ENCODE peak calls at places on chromosomes 13 and 19, in five cellular contexts. One of them, this sample, is unnamed.

GRCh38 chr13:27450921-27451461 is 627 bp upstream of the MTIF3 start:
- DNase-seq in foreskin fibroblast: peak
- DNase-seq in tibial nerve: no peak
- DNase-seq in A549: no peak
- DNase-seq in NCI-H774: no peak
- DNase-seq in this sample: peak

GRCh38 chr19:54461201-54462071 is 2.1 kb downstream of the LENG9 start:
- DNase-seq in NCI-H774: no peak
- DNase-seq in foreskin fibroblast: peak
- DNase-seq in tibial nerve: no peak
- DNase-seq in A549: no peak
- DNase-seq in this sample: no peak

GRCh38 chr13:99228737-99229691 is 28.4 kb downstream of the UBAC2 start:
- DNase-seq in A549: no peak
- DNase-seq in foreskin fibroblast: peak
- DNase-seq in NCI-H774: no peak
- DNase-seq in tibial nerve: no peak
- DNase-seq in this sample: no peak

GRCh38 chr13:43786766-43787517 is at the start of gene ENOX1:
- DNase-seq in foreskin fibroblast: peak
- DNase-seq in NCI-H774: peak
- DNase-seq in tibial nerve: no peak
- DNase-seq in A549: peak
- DNase-seq in this sample: peak

GRCh38 chr19:6272913-6273600 is 6.7 kb downstream of the MLLT1 start:
- DNase-seq in A549: no peak
- DNase-seq in tibial nerve: no peak
- DNase-seq in NCI-H774: no peak
- DNase-seq in foreskin fibroblast: no peak
- DNase-seq in this sample: no peak

GRCh38 chr19:12985049-12985776 is 10.1 kb upstream of the NFIX start:
- DNase-seq in NCI-H774: peak
- DNase-seq in tibial nerve: peak
- DNase-seq in A549: no peak
- DNase-seq in foreskin fibroblast: peak
- DNase-seq in this sample: peak

GRCh38 chr19:15210323-15210774 is 9.6 kb upstream of the NOTCH3 start:
- DNase-seq in foreskin fibroblast: peak
- DNase-seq in A549: peak
- DNase-seq in tibial nerve: peak
- DNase-seq in NCI-H774: no peak
- DNase-seq in this sample: peak

GRCh38 chr19:36093687-36094086 is 17.3 kb upstream of the OVOL3 start:
- DNase-seq in foreskin fibroblast: no peak
- DNase-seq in tibial nerve: no peak
- DNase-seq in NCI-H774: no peak
- DNase-seq in A549: no peak
- DNase-seq in this sample: no peak

GRCh38 chr13:99657848-99658265 is 156.6 kb downstream of the TM9SF2 start:
- DNase-seq in foreskin fibroblast: peak
- DNase-seq in tibial nerve: no peak
- DNase-seq in NCI-H774: no peak
- DNase-seq in A549: peak
- DNase-seq in this sample: peak

GRCh38 chr19:5091576-5092215 is 122.8 kb downstream of the KDM4B start:
- DNase-seq in tibial nerve: peak
- DNase-seq in NCI-H774: no peak
- DNase-seq in A549: no peak
- DNase-seq in foreskin fibroblast: peak
- DNase-seq in this sample: peak

GRCh38 chr19:48560095-48560530 is 8.1 kb downstream of the SULT2B1 start:
- DNase-seq in A549: no peak
- DNase-seq in foreskin fibroblast: peak
- DNase-seq in NCI-H774: no peak
- DNase-seq in tibial nerve: no peak
- DNase-seq in this sample: no peak

This sample was measured in tibial artery.